ENCODE peak calls at places on chromosomes 4 and X, in seven cellular contexts. One of them, this sample, is unnamed.

GRCh38 chr4:121448231-121448630 is 67.4 kb upstream of the QRFPR start:
- DNase-seq in Calu3: peak
- DNase-seq in kidney: no peak
- DNase-seq in prostate gland: no peak
- DNase-seq in choroid plexus epithelial cell: no peak
- DNase-seq in psoas muscle: no peak
- DNase-seq in GM13976: no peak
- DNase-seq in this sample: peak

GRCh38 chrX:1140236-1140681 is 72.2 kb downstream of the CRLF2 start:
- DNase-seq in GM13976: no peak
- DNase-seq in choroid plexus epithelial cell: no peak
- DNase-seq in kidney: no peak
- DNase-seq in psoas muscle: peak
- DNase-seq in prostate gland: no peak
- DNase-seq in Calu3: no peak
- DNase-seq in this sample: no peak

GRCh38 chr4:147837435-147837834 is 105.5 kb downstream of the ARHGAP10 start:
- DNase-seq in prostate gland: no peak
- DNase-seq in GM13976: no peak
- DNase-seq in psoas muscle: no peak
- DNase-seq in Calu3: no peak
- DNase-seq in kidney: no peak
- DNase-seq in choroid plexus epithelial cell: peak
- DNase-seq in this sample: no peak

GRCh38 chrX:150303386-150304097 is 59.6 kb upstream of the MAMLD1 start:
- DNase-seq in choroid plexus epithelial cell: no peak
- DNase-seq in kidney: no peak
- DNase-seq in prostate gland: no peak
- DNase-seq in GM13976: no peak
- DNase-seq in Calu3: no peak
- DNase-seq in psoas muscle: no peak
- DNase-seq in this sample: no peak

GRCh38 chrX:72269671-72270251 is 7.3 kb downstream of the RPS4X start:
- DNase-seq in GM13976: no peak
- DNase-seq in psoas muscle: no peak
- DNase-seq in kidney: no peak
- DNase-seq in prostate gland: no peak
- DNase-seq in Calu3: no peak
- DNase-seq in choroid plexus epithelial cell: peak
- DNase-seq in this sample: no peak

GRCh38 chr4:122666527-122667245 is 45.8 kb upstream of the IL21 start:
- DNase-seq in kidney: no peak
- DNase-seq in Calu3: peak
- DNase-seq in choroid plexus epithelial cell: peak
- DNase-seq in GM13976: no peak
- DNase-seq in psoas muscle: no peak
- DNase-seq in prostate gland: no peak
- DNase-seq in this sample: no peak

GRCh38 chr4:96649536-96649935 is 809.6 kb downstream of the PDHA2 start:
- DNase-seq in psoas muscle: no peak
- DNase-seq in Calu3: peak
- DNase-seq in choroid plexus epithelial cell: peak
- DNase-seq in prostate gland: no peak
- DNase-seq in GM13976: no peak
- DNase-seq in kidney: no peak
- DNase-seq in this sample: no peak

GRCh38 chrX:150934453-150934852 is 36.0 kb upstream of the CD99L2 start:
- DNase-seq in GM13976: no peak
- DNase-seq in choroid plexus epithelial cell: peak
- DNase-seq in Calu3: no peak
- DNase-seq in kidney: no peak
- DNase-seq in psoas muscle: no peak
- DNase-seq in prostate gland: peak
- DNase-seq in this sample: no peak

GRCh38 chr4:141977433-141977832 is 341.1 kb downstream of the IL15 start:
- DNase-seq in psoas muscle: no peak
- DNase-seq in prostate gland: no peak
- DNase-seq in kidney: no peak
- DNase-seq in Calu3: no peak
- DNase-seq in choroid plexus epithelial cell: no peak
- DNase-seq in GM13976: no peak
- DNase-seq in this sample: no peak

GRCh38 chr4:95232358-95233156 is 316.2 kb downstream of the UNC5C start:
- DNase-seq in kidney: no peak
- DNase-seq in GM13976: no peak
- DNase-seq in psoas muscle: no peak
- DNase-seq in prostate gland: no peak
- DNase-seq in Calu3: peak
- DNase-seq in choroid plexus epithelial cell: no peak
- DNase-seq in this sample: no peak

GRCh38 chrX:9089652-9090051 is 55.7 kb upstream of the FAM9B start:
- DNase-seq in choroid plexus epithelial cell: no peak
- DNase-seq in kidney: no peak
- DNase-seq in Calu3: no peak
- DNase-seq in prostate gland: no peak
- DNase-seq in psoas muscle: no peak
- DNase-seq in GM13976: no peak
- DNase-seq in this sample: no peak

GRCh38 chr4:54657194-54657555 is 582 bp upstream of the KIT start:
- DNase-seq in psoas muscle: no peak
- DNase-seq in prostate gland: no peak
- DNase-seq in GM13976: no peak
- DNase-seq in Calu3: no peak
- DNase-seq in choroid plexus epithelial cell: no peak
- DNase-seq in kidney: no peak
- DNase-seq in this sample: no peak

GRCh38 chr4:38400946-38401345 is 263.1 kb upstream of the KLF3 start:
- DNase-seq in kidney: no peak
- DNase-seq in choroid plexus epithelial cell: no peak
- DNase-seq in GM13976: no peak
- DNase-seq in Calu3: no peak
- DNase-seq in psoas muscle: no peak
- DNase-seq in prostate gland: no peak
- DNase-seq in this sample: no peak

GRCh38 chr4:41939016-41939623 is 3.9 kb downstream of the TMEM33 start:
- DNase-seq in prostate gland: no peak
- DNase-seq in psoas muscle: no peak
- DNase-seq in Calu3: no peak
- DNase-seq in choroid plexus epithelial cell: peak
- DNase-seq in GM13976: no peak
- DNase-seq in kidney: no peak
- DNase-seq in this sample: no peak

GRCh38 chrX:431492-432132 is 44.9 kb upstream of the PPP2R3B start:
- DNase-seq in kidney: no peak
- DNase-seq in choroid plexus epithelial cell: no peak
- DNase-seq in psoas muscle: no peak
- DNase-seq in Calu3: no peak
- DNase-seq in GM13976: no peak
- DNase-seq in prostate gland: no peak
- DNase-seq in this sample: no peak

GRCh38 chr4:169351860-169352259 is 81.1 kb upstream of the SH3RF1 start:
- DNase-seq in prostate gland: peak
- DNase-seq in GM13976: no peak
- DNase-seq in Calu3: peak
- DNase-seq in choroid plexus epithelial cell: peak
- DNase-seq in psoas muscle: no peak
- DNase-seq in kidney: no peak
- DNase-seq in this sample: no peak

GRCh38 chrX:13023526-13024469 is 20.6 kb downstream of the FAM9C start:
- DNase-seq in psoas muscle: no peak
- DNase-seq in prostate gland: no peak
- DNase-seq in GM13976: no peak
- DNase-seq in Calu3: no peak
- DNase-seq in kidney: no peak
- DNase-seq in choroid plexus epithelial cell: no peak
- DNase-seq in this sample: no peak

GRCh38 chr4:73603854-73604584 is 16.2 kb downstream of the RASSF6 start:
- DNase-seq in Calu3: no peak
- DNase-seq in choroid plexus epithelial cell: peak
- DNase-seq in psoas muscle: no peak
- DNase-seq in kidney: no peak
- DNase-seq in GM13976: no peak
- DNase-seq in prostate gland: no peak
- DNase-seq in this sample: no peak

GRCh38 chr4:3704669-3705068 is 61.5 kb upstream of the ADRA2C start:
- DNase-seq in Calu3: no peak
- DNase-seq in GM13976: no peak
- DNase-seq in kidney: no peak
- DNase-seq in psoas muscle: no peak
- DNase-seq in prostate gland: no peak
- DNase-seq in choroid plexus epithelial cell: no peak
- DNase-seq in this sample: no peak

GRCh38 chr4:67288964-67289363 is 256.3 kb downstream of the CENPC start:
- DNase-seq in Calu3: peak
- DNase-seq in choroid plexus epithelial cell: peak
- DNase-seq in GM13976: peak
- DNase-seq in psoas muscle: no peak
- DNase-seq in kidney: no peak
- DNase-seq in prostate gland: no peak
- DNase-seq in this sample: no peak
- TF ChIP-seq CTCF in Calu3: no peak
- TF ChIP-seq CTCF in choroid plexus epithelial cell: peak
- TF ChIP-seq CTCF in GM13976: peak
- TF ChIP-seq CTCF in psoas muscle: no peak
- TF ChIP-seq CTCF in kidney: no peak
- TF ChIP-seq CTCF in prostate gland: no peak
- TF ChIP-seq CTCF in this sample: no peak

GRCh38 chr4:146023334-146023967 is 84.8 kb upstream of the ZNF827 start:
- DNase-seq in kidney: no peak
- DNase-seq in prostate gland: no peak
- DNase-seq in Calu3: no peak
- DNase-seq in GM13976: no peak
- DNase-seq in choroid plexus epithelial cell: no peak
- DNase-seq in psoas muscle: no peak
- DNase-seq in this sample: no peak
- TF ChIP-seq CTCF in kidney: no peak
- TF ChIP-seq CTCF in prostate gland: no peak
- TF ChIP-seq CTCF in Calu3: no peak
- TF ChIP-seq CTCF in GM13976: no peak
- TF ChIP-seq CTCF in choroid plexus epithelial cell: no peak
- TF ChIP-seq CTCF in psoas muscle: no peak
- TF ChIP-seq CTCF in this sample: no peak

GRCh38 chr4:152661649-152662048 is 18.1 kb downstream of the TMEM154 start:
- DNase-seq in choroid plexus epithelial cell: no peak
- DNase-seq in psoas muscle: no peak
- DNase-seq in GM13976: no peak
- DNase-seq in prostate gland: no peak
- DNase-seq in Calu3: no peak
- DNase-seq in kidney: no peak
- DNase-seq in this sample: no peak
- TF ChIP-seq CTCF in choroid plexus epithelial cell: no peak
- TF ChIP-seq CTCF in psoas muscle: no peak
- TF ChIP-seq CTCF in GM13976: no peak
- TF ChIP-seq CTCF in prostate gland: no peak
- TF ChIP-seq CTCF in Calu3: no peak
- TF ChIP-seq CTCF in kidney: no peak
- TF ChIP-seq CTCF in this sample: no peak

DNA sequence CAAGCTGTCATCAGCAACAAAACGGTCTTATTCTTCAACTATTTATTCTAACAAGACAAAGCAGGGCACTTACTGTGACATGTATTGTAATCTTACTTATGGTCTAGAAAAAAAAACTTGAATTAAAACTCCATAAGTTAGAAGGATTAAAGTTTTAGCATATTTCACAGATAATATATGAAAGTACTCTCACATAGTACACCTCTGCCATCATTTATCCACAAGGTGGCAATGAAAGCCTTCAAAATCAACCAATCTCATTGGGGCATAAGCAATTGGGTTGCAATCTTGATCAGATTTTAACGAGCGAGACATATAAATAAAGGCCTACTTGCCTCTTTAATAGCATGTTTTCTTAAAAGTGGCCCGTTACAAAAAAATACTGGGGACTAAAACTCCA is 1382.9 kb downstream of the FAM133A start:
- DNase-seq in kidney: no peak
- DNase-seq in GM13976: no peak
- DNase-seq in choroid plexus epithelial cell: peak
- DNase-seq in Calu3: no peak
- DNase-seq in psoas muscle: no peak
- DNase-seq in prostate gland: no peak
- DNase-seq in this sample: no peak
- TF ChIP-seq CTCF in kidney: no peak
- TF ChIP-seq CTCF in GM13976: no peak
- TF ChIP-seq CTCF in choroid plexus epithelial cell: peak
- TF ChIP-seq CTCF in Calu3: no peak
- TF ChIP-seq CTCF in psoas muscle: no peak
- TF ChIP-seq CTCF in prostate gland: no peak
- TF ChIP-seq CTCF in this sample: no peak

GRCh38 chrX:120015145-120016067 is 62.1 kb downstream of the RHOXF2B start:
- DNase-seq in psoas muscle: no peak
- DNase-seq in GM13976: no peak
- DNase-seq in choroid plexus epithelial cell: no peak
- DNase-seq in kidney: no peak
- DNase-seq in prostate gland: no peak
- DNase-seq in Calu3: peak
- DNase-seq in this sample: no peak
- TF ChIP-seq CTCF in psoas muscle: no peak
- TF ChIP-seq CTCF in GM13976: no peak
- TF ChIP-seq CTCF in choroid plexus epithelial cell: no peak
- TF ChIP-seq CTCF in kidney: no peak
- TF ChIP-seq CTCF in prostate gland: no peak
- TF ChIP-seq CTCF in Calu3: no peak
- TF ChIP-seq CTCF in this sample: no peak

GRCh38 chr4:40228497-40229365 is 31.9 kb downstream of the RHOH start:
- DNase-seq in choroid plexus epithelial cell: peak
- DNase-seq in kidney: no peak
- DNase-seq in Calu3: no peak
- DNase-seq in prostate gland: no peak
- DNase-seq in psoas muscle: no peak
- DNase-seq in GM13976: peak
- DNase-seq in this sample: no peak
- TF ChIP-seq CTCF in choroid plexus epithelial cell: peak
- TF ChIP-seq CTCF in kidney: peak
- TF ChIP-seq CTCF in Calu3: no peak
- TF ChIP-seq CTCF in prostate gland: no peak
- TF ChIP-seq CTCF in psoas muscle: no peak
- TF ChIP-seq CTCF in GM13976: peak
- TF ChIP-seq CTCF in this sample: peak

DNA sequence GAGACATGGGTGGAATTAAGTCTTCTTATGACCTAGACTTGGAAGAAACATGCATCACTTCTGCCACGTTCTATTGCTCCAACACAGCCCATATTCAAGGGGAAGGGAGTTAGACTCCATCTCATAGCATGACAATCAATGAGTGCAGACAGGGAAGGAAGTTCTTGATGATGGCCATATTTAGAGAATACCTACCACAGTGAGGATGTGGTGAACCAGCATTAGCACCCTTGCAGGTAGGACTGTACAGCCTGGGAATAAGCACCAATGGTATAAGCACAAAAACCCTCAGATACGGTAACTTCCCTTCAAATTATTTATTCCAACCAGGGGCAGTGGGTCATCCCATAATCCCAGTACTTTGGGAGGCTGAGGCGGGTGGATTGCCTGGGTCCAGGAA is 29.8 kb downstream of the PAGE2 start:
- DNase-seq in psoas muscle: no peak
- DNase-seq in Calu3: no peak
- DNase-seq in GM13976: no peak
- DNase-seq in choroid plexus epithelial cell: no peak
- DNase-seq in kidney: no peak
- DNase-seq in prostate gland: no peak
- DNase-seq in this sample: no peak
- TF ChIP-seq CTCF in psoas muscle: no peak
- TF ChIP-seq CTCF in Calu3: no peak
- TF ChIP-seq CTCF in GM13976: no peak
- TF ChIP-seq CTCF in choroid plexus epithelial cell: no peak
- TF ChIP-seq CTCF in kidney: no peak
- TF ChIP-seq CTCF in prostate gland: no peak
- TF ChIP-seq CTCF in this sample: no peak

GRCh38 chr4:186554485-186554884 is 882 bp downstream of the MTNR1A start:
- DNase-seq in Calu3: peak
- DNase-seq in kidney: no peak
- DNase-seq in prostate gland: peak
- DNase-seq in psoas muscle: no peak
- DNase-seq in GM13976: no peak
- DNase-seq in choroid plexus epithelial cell: peak
- DNase-seq in this sample: peak
- TF ChIP-seq CTCF in Calu3: no peak
- TF ChIP-seq CTCF in kidney: peak
- TF ChIP-seq CTCF in prostate gland: no peak
- TF ChIP-seq CTCF in psoas muscle: no peak
- TF ChIP-seq CTCF in GM13976: no peak
- TF ChIP-seq CTCF in choroid plexus epithelial cell: peak
- TF ChIP-seq CTCF in this sample: peak

This sample was measured in colonic mucosa.